ENCODE peak calls at places on chromosomes 6 and 20, in six cellular contexts. U is GM12878, T is HepG2, I is H1, S is HL-60, C is SK-N-SH. B is an unnamed sample.

GRCh38 chr6:128314190-128314589 is 206.2 kb downstream of the PTPRK start:
- DNase-seq in C (no peak), T (no peak), S (no peak), U (no peak), I (no peak), B (no peak)

GRCh38 chr6:25866011-25866410 is 8.0 kb downstream of the SLC17A3 start:
- DNase-seq in U (no peak), S (no peak), C (no peak), T (no peak), I (no peak), B (no peak)

GRCh38 chr20:46135856-46136633 is 17.9 kb downstream of the CD40 start:
- DNase-seq in C (no peak), U (no peak), S (no peak), T (no peak), I (no peak), B (no peak)

GRCh38 chr6:152981989-152982767 is 663 bp downstream of the FBXO5 start:
- DNase-seq in U (no peak), C (peak; percentile 66), T (no peak), I (peak; percentile 54), S (peak; percentile 11), B (peak; percentile 64)

GRCh38 chr6:5751525-5752252 is 255.0 kb downstream of the NRN1 start:
- DNase-seq in C (no peak), T (no peak), U (no peak), S (no peak), I (no peak), B (no peak)

GRCh38 chr20:57397004-57397692 is 6.0 kb downstream of the RBM38 start:
- DNase-seq in S (no peak), U (no peak), C (no peak), T (no peak), I (no peak), B (no peak)

GRCh38 chr6:143111443-143111842 is 50.8 kb downstream of the AIG1 start:
- DNase-seq in U (no peak), I (no peak), T (no peak), S (no peak), C (no peak), B (no peak)

GRCh38 chr6:139371421-139372253 is 2.8 kb downstream of the CITED2 start:
- DNase-seq in S (no peak), T (no peak), C (no peak), U (no peak), I (no peak), B (no peak)

GRCh38 chr6:12334524-12335130 is 44.5 kb downstream of the EDN1 start:
- DNase-seq in I (peak; percentile 17), C (no peak), T (no peak), U (no peak), S (no peak), B (no peak)

GRCh38 chr20:63009044-63009961 is 2.5 kb upstream of the BHLHE23 start:
- DNase-seq in S (peak; percentile 75), C (peak; percentile 95), T (peak; percentile 63), U (peak; percentile 60), I (peak; percentile 96), B (peak; percentile 87)

GRCh38 chr6:132188865-132189264 is 212.4 kb downstream of the MOXD1 start:
- DNase-seq in T (no peak), C (no peak), I (no peak), U (no peak), S (no peak), B (no peak)

GRCh38 chr6:127190552-127190951 is 72.1 kb downstream of the RSPO3 start:
- DNase-seq in U (no peak), T (no peak), I (no peak), S (peak; percentile 36), C (no peak), B (peak; percentile 7)

GRCh38 chr6:111417181-111417585 is 65.8 kb downstream of the REV3L start:
- DNase-seq in U (no peak), C (peak; percentile 58), S (no peak), T (no peak), I (no peak), B (no peak)

GRCh38 chr20:3203315-3204123 is 963 bp downstream of the DDRGK1 start:
- DNase-seq in C (peak; percentile 74), I (no peak), T (peak; percentile 50), U (no peak), S (peak; percentile 33), B (peak; percentile 51)

GRCh38 chr6:33633462-33634158 is 12.5 kb downstream of the ITPR3 start:
- DNase-seq in S (no peak), T (no peak), U (no peak), I (peak; percentile 80), C (peak; percentile 90), B (peak; percentile 76)

GRCh38 chr6:138107078-138107751 is at the start of gene PERP:
- DNase-seq in T (peak; percentile 68), I (peak; percentile 70), C (peak; percentile 42), U (no peak), S (peak; percentile 18), B (peak; percentile 74)

GRCh38 chr6:25417206-25417605 is 138.0 kb downstream of the CARMIL1 start:
- DNase-seq in T (no peak), U (no peak), I (no peak), C (no peak), S (no peak), B (no peak)

GRCh38 chr6:20706293-20707165 is 172.3 kb downstream of the CDKAL1 start:
- DNase-seq in S (no peak), I (no peak), T (no peak), U (no peak), C (no peak), B (no peak)

GRCh38 chr6:13181398-13181797 is 146.9 kb downstream of the TBC1D7 start:
- DNase-seq in T (peak; percentile 73), I (no peak), C (peak; percentile 52), U (no peak), S (no peak), B (no peak)

GRCh38 chr6:20564777-20565176 is 30.5 kb downstream of the CDKAL1 start:
- DNase-seq in C (no peak), I (no peak), T (no peak), S (no peak), U (peak; percentile 19), B (no peak)

GRCh38 chr6:142440603-142441293 is 138.9 kb downstream of the ADGRG6 start:
- DNase-seq in T (no peak), U (no peak), C (no peak), S (no peak), I (no peak), B (no peak)

GRCh38 chr6:46465294-46466165 is 25.7 kb downstream of the RCAN2 start:
- DNase-seq in U (no peak), I (no peak), S (no peak), T (no peak), C (no peak), B (no peak)

GRCh38 chr20:12968472-12968871 is 40.3 kb upstream of the SPTLC3 start:
- DNase-seq in S (no peak), C (no peak), T (no peak), I (no peak), U (no peak), B (no peak)

GRCh38 chr20:12965880-12966270 is 42.9 kb upstream of the SPTLC3 start:
- DNase-seq in U (no peak), S (no peak), C (no peak), T (no peak), I (no peak), B (no peak)

GRCh38 chr20:12965212-12965879 is 43.4 kb upstream of the SPTLC3 start:
- DNase-seq in U (no peak), S (no peak), I (no peak), T (no peak), C (no peak), B (no peak)

GRCh38 chr20:12967932-12968331 is 40.8 kb upstream of the SPTLC3 start:
- DNase-seq in U (no peak), I (no peak), T (no peak), S (no peak), C (no peak), B (no peak)

DNA sequence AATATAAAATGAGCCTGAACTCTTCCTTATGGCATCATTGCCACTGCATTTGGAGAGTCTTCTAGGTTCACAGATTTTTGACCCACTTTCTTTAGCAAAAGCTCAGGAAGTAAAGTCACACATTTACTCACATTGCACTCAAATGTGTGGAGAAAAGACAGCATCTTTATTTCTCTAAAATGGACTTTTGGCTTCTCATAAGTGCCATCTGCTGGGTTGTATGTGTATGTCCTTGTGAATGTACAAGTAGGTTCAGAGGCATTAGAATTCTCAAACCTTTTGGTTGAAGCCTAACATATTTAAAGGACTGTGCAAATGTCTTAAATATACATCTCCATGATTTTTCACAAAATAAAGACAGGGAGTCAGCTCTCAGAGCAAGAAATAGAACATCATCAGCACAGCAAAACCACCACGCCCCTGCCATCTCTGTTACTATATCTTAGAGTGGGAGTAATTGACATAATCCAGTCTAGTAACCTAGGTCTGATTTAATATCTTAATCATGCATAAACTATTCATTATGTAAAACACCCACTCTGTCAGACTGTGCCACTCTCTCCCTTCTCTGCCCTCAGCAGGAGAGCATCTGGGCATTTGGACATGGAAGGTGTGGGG is 42.2 kb upstream of the SPTLC3 start:
- DNase-seq in U (no peak), T (peak; percentile 65), C (no peak), S (no peak), I (no peak), B (no peak)
- TF ChIP-seq GABPA in U (no peak), T (no peak), C (no peak), S (no peak), I (no peak), B (no peak)

DNA sequence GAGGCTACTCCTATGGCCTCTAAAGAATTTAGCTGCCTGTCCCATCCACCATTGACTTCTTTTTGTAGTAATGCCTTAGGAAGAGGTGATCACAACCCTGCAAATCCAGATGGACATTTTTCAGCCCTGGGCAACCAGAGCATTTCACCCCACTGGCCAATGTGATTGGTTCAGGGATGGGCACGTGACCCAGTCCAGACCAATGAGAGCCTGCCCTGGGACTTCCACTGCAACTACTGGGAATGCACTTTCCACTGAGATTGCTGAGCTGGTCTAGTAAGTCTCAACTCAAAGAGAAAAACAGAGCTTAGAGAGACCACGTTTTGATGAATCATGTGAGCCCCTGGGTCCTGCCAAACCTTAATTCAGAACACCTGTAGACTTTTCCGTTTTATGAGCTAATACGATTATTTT is 8.9 kb upstream of the UBE2V1 start:
- DNase-seq in S (no peak), T (no peak), C (peak; percentile 66), I (no peak), U (no peak), B (no peak)
- TF ChIP-seq GABPA in S (no peak), T (no peak), C (no peak), I (no peak), U (no peak), B (no peak)

GRCh38 chr6:121482004-121482693 is 46.7 kb downstream of the GJA1 start:
- DNase-seq in T (no peak), S (no peak), C (peak; percentile 3), I (no peak), U (no peak), B (no peak)
- TF ChIP-seq GABPA in T (no peak), S (no peak), C (no peak), I (no peak), U (no peak), B (no peak)

DNA sequence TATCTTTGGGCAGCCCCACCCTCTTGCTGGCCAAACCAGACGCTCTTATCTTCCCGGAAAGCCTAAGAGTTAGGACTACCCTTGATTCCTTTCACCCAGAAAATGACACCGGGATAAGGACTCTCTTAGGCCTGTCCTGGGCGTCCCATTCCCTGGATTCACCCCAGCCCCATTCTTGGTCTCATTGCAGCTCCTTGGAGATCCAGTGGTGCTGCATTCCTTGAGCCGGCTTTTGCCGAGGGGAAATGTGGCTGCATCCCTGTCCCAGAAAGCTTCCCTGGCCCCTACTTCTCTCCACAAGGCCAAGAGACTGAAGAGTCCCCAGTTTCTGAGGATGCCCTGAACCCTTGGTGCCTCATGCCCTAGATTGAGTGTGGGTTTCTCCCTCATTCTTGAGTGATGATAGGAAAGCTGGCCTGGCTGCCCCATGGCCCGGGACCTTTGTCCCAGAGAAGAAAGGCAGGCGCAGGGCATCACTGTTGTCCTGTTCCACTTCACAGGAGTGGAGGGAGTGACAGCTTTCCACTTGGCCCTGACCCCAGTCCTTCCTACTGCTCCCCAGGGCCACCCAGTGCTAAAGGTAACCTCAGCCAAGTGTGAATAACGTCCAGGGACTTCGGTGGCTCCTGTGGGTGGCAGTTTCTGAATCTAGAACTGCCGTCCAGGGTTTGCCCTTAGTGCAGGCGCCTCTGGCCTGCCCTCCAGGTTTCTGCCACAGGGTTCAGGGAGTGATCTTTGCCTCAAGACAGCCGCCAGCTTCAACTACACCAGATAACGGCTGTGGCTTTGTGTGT is 42.7 kb upstream of the MYL9 start:
- DNase-seq in T (no peak), U (no peak), S (no peak), I (no peak), C (no peak), B (no peak)
- TF ChIP-seq GABPA in T (no peak), U (no peak), S (no peak), I (no peak), C (no peak), B (no peak)

B was measured in K562.